ENCODE peak calls at places on chromosomes 3 and 15, in seven cellular contexts. P, Z, G, I, F, Q and E are unnamed samples.
A peak's percentile ranks its signal among the peaks of the same experiment; 100 is the strongest.

GRCh38 chr3:169965562-169965961 is 1.0 kb upstream of the SEC62 start:
- DNase-seq in P (no peak), Z (no peak), G (no peak), I (no peak), F (no peak), Q (no peak), E (no peak)

GRCh38 chr3:29525254-29525881 is 244.5 kb downstream of the RBMS3 start:
- DNase-seq in P (peak; percentile 60), Z (peak; percentile 49), G (peak; percentile 75), I (no peak), F (peak; percentile 90), Q (no peak), E (no peak)

GRCh38 chr3:195160257-195160898 is 110.6 kb downstream of the XXYLT1 start:
- DNase-seq in P (no peak), Z (no peak), G (no peak), I (no peak), F (no peak), Q (peak; percentile 42), E (no peak)

GRCh38 chr15:62637498-62637897 is 405.0 kb upstream of the TPM1 start:
- DNase-seq in P (no peak), Z (no peak), G (no peak), I (no peak), F (no peak), Q (no peak), E (no peak)

GRCh38 chr3:53139833-53140574 is 9.8 kb upstream of the RFT1 start:
- DNase-seq in P (no peak), Z (no peak), G (no peak), I (no peak), F (no peak), Q (no peak), E (no peak)

GRCh38 chr3:53113293-53114010 is 16.8 kb downstream of the RFT1 start:
- DNase-seq in P (no peak), Z (peak; percentile 75), G (no peak), I (no peak), F (peak; percentile 86), Q (no peak), E (no peak)

GRCh38 chr3:65893631-65894030 is 145.1 kb downstream of the MAGI1 start:
- DNase-seq in P (no peak), Z (no peak), G (no peak), I (no peak), F (no peak), Q (no peak), E (no peak)

GRCh38 chr3:134480546-134480945 is 5.2 kb downstream of the ANAPC13 start:
- DNase-seq in P (no peak), Z (no peak), G (no peak), I (no peak), F (no peak), Q (no peak), E (no peak)

GRCh38 chr15:65212097-65212496 is 824 bp upstream of the CILP start:
- DNase-seq in P (no peak), Z (no peak), G (no peak), I (peak; percentile 48), F (peak; percentile 36), Q (no peak), E (no peak)

GRCh38 chr3:159825216-159825854 is 163.3 kb upstream of the IL12A start:
- DNase-seq in P (no peak), Z (no peak), G (no peak), I (no peak), F (no peak), Q (no peak), E (no peak)

GRCh38 chr3:71584216-71585061 is 911 bp upstream of the FOXP1 start:
- DNase-seq in P (peak; percentile 19), Z (peak; percentile 62), G (peak; percentile 68), I (no peak), F (peak; percentile 80), Q (peak; percentile 49), E (no peak)

GRCh38 chr3:106435899-106436453 is 567.2 kb upstream of the CBLB start:
- DNase-seq in P (no peak), Z (no peak), G (no peak), I (no peak), F (no peak), Q (no peak), E (no peak)

GRCh38 chr15:73866881-73867410 is 6.4 kb upstream of the TBC1D21 start:
- DNase-seq in P (no peak), Z (no peak), G (peak; percentile 22), I (no peak), F (no peak), Q (no peak), E (no peak)

GRCh38 chr3:139353920-139354556 is 10.2 kb downstream of the MRPS22 start:
- DNase-seq in P (no peak), Z (no peak), G (no peak), I (peak; percentile 53), F (no peak), Q (no peak), E (no peak)

GRCh38 chr3:51896607-51897305 is 6.4 kb downstream of the IQCF1 start:
- DNase-seq in P (no peak), Z (no peak), G (no peak), I (no peak), F (no peak), Q (no peak), E (no peak)

GRCh38 chr3:14605070-14605469 is 46.5 kb upstream of the CCDC174 start:
- DNase-seq in P (no peak), Z (no peak), G (no peak), I (no peak), F (no peak), Q (no peak), E (no peak)

DNA sequence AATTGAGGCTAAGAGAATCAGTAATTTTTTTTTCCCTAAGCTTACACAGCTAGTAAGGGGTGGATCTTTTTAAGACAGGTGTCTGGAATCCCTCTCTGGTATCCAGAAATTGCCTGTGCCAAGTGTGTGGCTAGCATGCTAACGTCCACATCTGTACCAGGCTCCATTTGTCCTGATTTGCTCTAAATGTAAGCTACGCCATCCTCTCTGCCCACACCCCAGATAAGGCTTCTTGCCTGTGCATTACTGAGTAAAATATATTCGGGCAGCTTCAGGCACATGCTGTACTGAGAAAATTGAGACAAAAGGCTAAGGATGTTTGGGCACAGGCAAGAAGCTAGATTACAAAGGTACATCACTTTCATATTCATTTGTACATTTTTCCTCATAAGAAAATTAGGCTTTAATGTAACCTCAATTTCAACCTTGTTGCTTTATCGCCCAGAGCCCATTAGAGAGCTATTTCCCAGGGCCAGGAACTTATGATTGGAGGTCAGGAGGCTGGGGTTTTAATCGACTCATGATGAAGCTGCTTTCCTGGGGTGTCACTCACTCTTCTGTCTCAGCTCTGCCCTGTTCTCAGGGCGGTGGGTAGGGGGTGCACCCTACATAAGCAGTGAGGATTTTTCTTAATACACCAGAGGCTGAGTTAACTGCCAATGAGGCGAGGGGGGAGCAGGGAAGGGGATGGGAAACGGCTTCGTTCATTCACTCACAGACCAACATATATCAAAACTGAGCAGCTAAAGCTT is 106.3 kb downstream of the RORA start:
- DNase-seq in P (no peak), Z (no peak), G (no peak), I (no peak), F (no peak), Q (no peak), E (no peak)
- TF ChIP-seq CTCF in P (no peak), Z (no peak), G (no peak), I (no peak), F (no peak), Q (no peak), E (no peak)

DNA sequence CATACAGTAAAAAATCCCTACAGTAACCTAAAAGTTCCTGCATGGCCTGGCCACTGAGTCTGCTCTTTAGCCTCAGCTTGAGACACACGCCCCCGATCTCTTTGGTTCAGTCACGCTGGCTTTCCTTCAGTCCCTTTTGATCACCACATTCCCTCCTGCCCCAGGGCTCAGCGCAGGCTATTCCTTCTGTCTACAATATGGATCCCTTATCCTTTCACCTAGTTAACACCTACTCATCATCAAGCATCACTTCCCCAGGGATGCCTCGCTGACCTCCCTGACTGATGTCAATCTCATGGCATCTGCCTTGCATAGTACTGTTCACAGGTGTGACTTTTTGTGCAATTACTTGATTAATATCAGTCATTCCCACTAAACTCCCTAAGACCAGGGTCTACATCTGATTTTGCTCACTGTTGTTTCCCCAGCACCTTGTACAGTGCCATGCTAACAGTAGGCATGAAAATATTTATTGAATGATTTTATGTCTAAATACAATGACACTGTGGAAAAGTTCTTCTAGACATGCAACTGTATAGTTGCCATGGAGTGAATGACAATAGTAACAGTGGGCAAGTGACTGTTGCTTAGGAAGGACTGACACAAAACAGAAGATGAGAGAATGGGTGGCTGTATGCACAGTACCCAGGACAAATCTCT is at the start of gene SNTN:
- DNase-seq in P (no peak), Z (no peak), G (no peak), I (no peak), F (no peak), Q (no peak), E (no peak)
- TF ChIP-seq POLR2A in P (no peak), Z (no peak), G (no peak), I (no peak), F (no peak), Q (no peak), E (no peak)

DNA sequence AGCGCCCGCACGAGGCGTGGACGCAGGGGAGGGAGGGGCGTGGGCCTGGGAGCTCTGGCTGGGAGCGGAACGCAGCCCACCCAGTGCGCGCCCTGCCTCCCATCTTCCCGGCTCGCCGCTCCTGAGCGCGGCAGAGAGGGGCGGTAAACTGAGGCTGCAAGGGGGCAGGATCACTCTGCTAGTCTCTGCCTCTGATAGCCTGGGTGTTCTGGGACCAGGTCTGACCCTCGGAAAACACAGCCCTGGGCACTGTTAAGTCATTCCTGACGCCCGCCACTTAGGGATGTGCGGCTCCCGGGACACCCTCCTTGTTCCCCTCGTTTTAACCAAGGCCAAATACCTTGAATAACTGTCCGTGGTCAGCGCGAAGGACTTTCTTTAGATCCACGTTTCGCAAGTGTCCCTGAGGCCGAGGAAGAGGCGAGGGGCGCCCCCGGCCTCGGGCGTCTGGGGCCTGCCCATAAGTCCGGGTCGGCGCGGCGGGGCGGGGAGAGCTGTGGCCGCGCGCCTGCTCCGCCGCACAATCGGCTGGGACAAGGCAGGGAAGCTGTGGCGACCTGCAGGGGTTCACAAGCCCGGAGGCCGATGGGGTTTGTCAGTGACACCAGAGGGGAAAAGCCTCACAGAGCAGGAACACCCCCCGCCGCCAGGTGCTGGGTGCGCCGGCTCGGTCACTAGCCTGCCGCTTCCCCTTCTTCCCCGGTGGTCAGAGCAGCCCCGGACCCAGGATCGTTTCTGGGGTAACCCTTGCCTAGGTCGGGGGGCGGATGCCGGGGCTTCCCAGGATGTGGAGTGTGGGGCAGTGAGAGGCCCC is 1.5 kb downstream of the ITPKA start:
- DNase-seq in P (no peak), Z (no peak), G (no peak), I (no peak), F (no peak), Q (peak; percentile 38), E (no peak)
- TF ChIP-seq CTCF in P (no peak), Z (no peak), G (no peak), I (no peak), F (no peak), Q (no peak), E (no peak)

GRCh38 chr3:39147374-39147709 is 6.0 kb downstream of the CSRNP1 start:
- DNase-seq in P (no peak), Z (no peak), G (no peak), I (no peak), F (no peak), Q (no peak), E (no peak)
- TF ChIP-seq POLR2A in P (no peak), Z (no peak), G (no peak), I (no peak), F (no peak), Q (no peak), E (no peak)